ENCODE peak calls at places on chromosomes 7 and 10, in four cellular contexts. G is NCI-H1694 treated with DMSO at 0.1 percent for 48 hours; A is adipocyte; X is stimulated activated CD4-positive, alpha-beta T cell treated with anti-CD3 and anti-CD28 coated beads, Interleukin-12 subunit alpha, Interleukin-12 subunit beta, amount 100 ng/mL, for 24 hours. R is an unnamed sample.

GRCh38 chr7:6398943-6399342 is 48.8 kb downstream of the DAGLB start:
- DNase-seq in G (no peak), A (no peak), X (no peak), R (no peak)

GRCh38 chr10:118754132-118754555 is 626 bp downstream of the CACUL1 start:
- DNase-seq in G (no peak), A (peak), X (no peak), R (peak)

GRCh38 chr7:74059681-74060588 is 23.7 kb upstream of the LIMK1 start:
- DNase-seq in G (no peak), A (no peak), X (no peak), R (peak)

GRCh38 chr10:78362406-78363022 is 328.9 kb downstream of the RPS24 start:
- DNase-seq in G (no peak), A (no peak), X (no peak), R (no peak)

GRCh38 chr7:120550494-120551048 is 277.6 kb downstream of the KCND2 start:
- DNase-seq in G (peak), A (no peak), X (no peak), R (peak)

GRCh38 chr10:69411476-69411875 is 5.2 kb downstream of the TACR2 start:
- DNase-seq in G (no peak), A (no peak), X (no peak), R (no peak)

GRCh38 chr7:50866343-50867047 is 83.8 kb upstream of the GRB10 start:
- DNase-seq in G (no peak), A (no peak), X (no peak), R (no peak)

GRCh38 chr10:109912335-109913282 is 10.7 kb downstream of the XPNPEP1 start:
- DNase-seq in G (no peak), A (no peak), X (no peak), R (peak)

GRCh38 chr7:76426246-76426645 is 1.5 kb downstream of the ZP3 start:
- DNase-seq in G (no peak), A (no peak), X (no peak), R (no peak)

GRCh38 chr7:133742709-133743538 is 384.2 kb upstream of the LRGUK start:
- DNase-seq in G (peak), A (peak), X (no peak), R (peak)

GRCh38 chr10:96358851-96359540 is at the start of gene OPALIN:
- DNase-seq in G (no peak), A (no peak), X (no peak), R (no peak)

GRCh38 chr10:132277311-132277741 is 30.4 kb downstream of the STK32C start:
- DNase-seq in G (no peak), A (no peak), X (no peak), R (no peak)

GRCh38 chr10:112767156-112767555 is 182.9 kb upstream of the TCF7L2 start:
- DNase-seq in G (no peak), A (no peak), X (no peak), R (no peak)

GRCh38 chr7:73353243-73353642 is 25.3 kb downstream of the FKBP6 start:
- DNase-seq in G (no peak), A (no peak), X (no peak), R (no peak)

GRCh38 chr10:131546086-131546810 is 234.7 kb upstream of the TCERG1L start:
- DNase-seq in G (no peak), A (no peak), X (no peak), R (no peak)

GRCh38 chr7:23106491-23106800 is 861 bp downstream of the KLHL7 start:
- DNase-seq in G (peak), A (peak), X (no peak), R (peak)

GRCh38 chr7:45662018-45662417 is 87.8 kb downstream of the ADCY1 start:
- DNase-seq in G (no peak), A (no peak), X (no peak), R (no peak)

GRCh38 chr7:36677769-36678435 is 46.4 kb downstream of the AOAH start:
- DNase-seq in G (no peak), A (no peak), X (peak), R (no peak)

GRCh38 chr10:53624722-53625121 is 852.1 kb upstream of the MBL2 start:
- DNase-seq in G (no peak), A (no peak), X (no peak), R (no peak)

GRCh38 chr10:67790534-67791408 is 47.2 kb downstream of the DNAJC12 start:
- DNase-seq in G (no peak), A (peak), X (no peak), R (peak)

GRCh38 chr10:23046032-23046431 is 49.3 kb upstream of the MSRB2 start:
- DNase-seq in G (no peak), A (no peak), X (no peak), R (no peak)

GRCh38 chr10:117135480-117136140 is 2.5 kb downstream of the VAX1 start:
- DNase-seq in G (no peak), A (no peak), X (no peak), R (no peak)

R was measured in fibroblast of the aortic adventitia.